ENCODE peak calls at places on chromosomes 5 and 9, in eight cellular contexts. N, U, H, T, B, W, C and S are unnamed samples.

GRCh38 chr5:154312571-154312970 is 122.0 kb downstream of the GALNT10 start:
- DNase-seq in N (no peak), W (no peak), U (no peak), H (no peak), C (no peak), B (no peak), T (no peak), S (no peak)

GRCh38 chr5:14665949-14666741 is 1.6 kb downstream of the OTULIN start:
- DNase-seq in T (no peak), H (peak; percentile 36), W (peak; percentile 29), U (no peak), B (peak; percentile 44), N (no peak), C (peak; percentile 30), S (no peak)

GRCh38 chr5:167528651-167529050 is 762.8 kb upstream of the WWC1 start:
- DNase-seq in C (no peak), W (peak; percentile 32), B (no peak), T (no peak), U (no peak), H (no peak), N (no peak), S (no peak)

GRCh38 chr9:137724114-137724445 is 105.3 kb downstream of the EHMT1 start:
- DNase-seq in H (no peak), T (no peak), B (peak; percentile 68), C (no peak), N (no peak), U (no peak), W (peak; percentile 59), S (no peak)

GRCh38 chr5:34411470-34412346 is 244.4 kb upstream of the RAI14 start:
- DNase-seq in U (no peak), B (no peak), H (no peak), T (no peak), N (no peak), C (no peak), W (peak; percentile 21), S (no peak)

GRCh38 chr9:126397056-126397455 is 70.4 kb downstream of the MVB12B start:
- DNase-seq in W (no peak), C (no peak), H (peak; percentile 65), B (no peak), T (no peak), U (no peak), N (no peak), S (no peak)

GRCh38 chr9:113372059-113372458 is 4.7 kb downstream of the HDHD3 start:
- DNase-seq in T (no peak), C (no peak), H (no peak), W (no peak), B (no peak), N (no peak), U (no peak), S (no peak)

GRCh38 chr9:127083133-127083532 is 39.3 kb downstream of the ANGPTL2 start:
- DNase-seq in C (no peak), T (no peak), N (no peak), U (no peak), B (no peak), H (no peak), W (no peak), S (no peak)

GRCh38 chr9:136619742-136620440 is 42.8 kb upstream of the EGFL7 start:
- DNase-seq in B (peak; percentile 92), C (peak; percentile 78), H (no peak), W (no peak), T (peak; percentile 82), N (no peak), U (peak; percentile 54), S (peak; percentile 78)

GRCh38 chr5:60382761-60383160 is 317.2 kb downstream of the DEPDC1B start:
- DNase-seq in T (no peak), H (no peak), B (peak; percentile 39), N (no peak), W (no peak), U (no peak), C (no peak), S (no peak)

GRCh38 chr9:115085773-115086377 is 32.1 kb downstream of the TNC start:
- DNase-seq in H (no peak), B (no peak), C (no peak), N (no peak), W (no peak), U (no peak), T (no peak), S (no peak)

GRCh38 chr5:145825751-145826180 is 9.4 kb downstream of the PRELID2 start:
- DNase-seq in H (no peak), C (no peak), B (peak; percentile 67), U (no peak), T (no peak), W (peak; percentile 59), N (no peak), S (no peak)

GRCh38 chr5:133818031-133818431 is 150.4 kb downstream of the C5orf15 start:
- DNase-seq in W (peak; percentile 27), U (peak; percentile 39), T (peak; percentile 81), N (peak; percentile 52), C (peak; percentile 81), B (no peak), H (no peak), S (no peak)

GRCh38 chr5:145495741-145496140 is 339.4 kb downstream of the PRELID2 start:
- DNase-seq in U (no peak), C (no peak), T (no peak), B (peak; percentile 93), H (no peak), W (no peak), N (no peak), S (no peak)

GRCh38 chr9:101628173-101628572 is 33.4 kb upstream of the PPP3R2 start:
- DNase-seq in N (no peak), W (no peak), U (no peak), C (no peak), B (no peak), T (no peak), H (no peak), S (no peak)

GRCh38 chr5:30392897-30393296 is 800.6 kb upstream of the CDH6 start:
- DNase-seq in C (no peak), W (no peak), B (no peak), T (no peak), H (no peak), N (no peak), U (no peak), S (no peak)

GRCh38 chr9:18056993-18057369 is 417.0 kb upstream of the ADAMTSL1 start:
- DNase-seq in U (no peak), C (no peak), W (no peak), B (no peak), H (no peak), T (no peak), N (no peak), S (no peak)

GRCh38 chr9:103444157-103444556 is 449.0 kb downstream of the CYLC2 start:
- DNase-seq in H (no peak), U (no peak), N (no peak), W (no peak), C (no peak), T (no peak), B (no peak), S (no peak)

GRCh38 chr9:86043999-86044398 is 55.4 kb downstream of the GOLM1 start:
- DNase-seq in W (peak; percentile 18), B (no peak), T (no peak), H (no peak), N (no peak), U (no peak), C (no peak), S (no peak)

DNA sequence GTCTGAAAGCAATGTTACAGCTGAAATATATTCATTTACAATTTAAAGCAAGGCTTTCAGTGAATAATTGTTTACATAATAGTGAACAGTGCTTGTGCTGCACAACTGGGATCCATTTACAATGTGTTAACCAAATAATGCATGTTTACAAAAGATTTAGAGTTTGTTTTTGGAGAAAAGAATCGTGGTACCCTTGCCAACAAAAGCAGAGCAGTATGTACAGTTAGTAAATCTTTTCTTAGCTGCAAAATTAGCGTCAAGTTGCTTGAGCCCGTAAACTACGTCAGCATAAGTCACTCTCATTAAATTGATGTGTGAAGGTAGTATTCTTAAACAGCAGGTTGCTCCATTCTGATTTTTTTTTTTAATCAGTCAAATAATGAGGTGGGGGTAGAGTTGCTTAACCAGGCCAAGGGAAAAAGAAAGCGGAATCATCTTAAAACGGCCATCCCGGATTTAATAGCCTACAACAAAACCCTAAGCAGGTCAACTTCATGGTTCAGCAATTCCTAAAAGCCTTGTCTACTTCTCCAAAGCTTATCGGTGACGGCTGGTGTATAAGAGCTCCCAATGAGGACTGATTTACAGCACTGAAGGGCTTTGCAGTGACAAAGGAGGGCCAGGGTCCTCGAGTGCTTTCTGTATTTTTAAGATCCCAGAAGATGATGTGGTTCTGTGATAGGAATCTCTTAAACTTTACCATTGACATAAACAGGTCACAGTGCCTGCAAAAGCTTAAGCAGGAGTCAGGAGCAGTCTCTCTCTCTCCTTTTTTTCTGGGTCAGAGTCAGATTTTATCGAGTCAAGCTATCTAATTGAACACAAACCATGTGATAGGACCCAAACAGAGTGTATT is 663.3 kb upstream of the ZNF608 start:
- DNase-seq in U (no peak), C (no peak), W (peak; percentile 92), T (no peak), B (peak; percentile 44), H (no peak), N (no peak), S (no peak)
- H3K4me1 ChIP-seq in U (peaks cover 51% of the 10 kb centered on the region), C (peaks cover 44% of the 10 kb centered on the region), W (peaks cover 71% of the 10 kb centered on the region), T (peaks cover 50% of the 10 kb centered on the region), B (peaks cover 11% of the 10 kb centered on the region), H (no peaks in the 10 kb centered on the region), N (peaks cover 3% of the 10 kb centered on the region), S (peaks cover 11% of the 10 kb centered on the region)

GRCh38 chr5:148255456-148255855 is 13.1 kb upstream of the SPINK13 start:
- DNase-seq in U (no peak), B (no peak), C (no peak), H (no peak), N (no peak), T (no peak), W (no peak), S (no peak)

GRCh38 chr5:148259288-148259687 is 9.3 kb upstream of the SPINK13 start:
- DNase-seq in T (no peak), N (no peak), W (no peak), U (no peak), H (no peak), C (no peak), B (no peak), S (no peak)

GRCh38 chr5:148261221-148261620 is 7.4 kb upstream of the SPINK13 start:
- DNase-seq in T (no peak), H (no peak), C (no peak), N (no peak), W (no peak), B (no peak), U (no peak), S (no peak)
- H3K4me1 ChIP-seq in T (no peaks in the 10 kb centered on the region), H (no peaks in the 10 kb centered on the region), C (no peaks in the 10 kb centered on the region), N (no peaks in the 10 kb centered on the region), W (no peaks in the 10 kb centered on the region), B (no peaks in the 10 kb centered on the region), U (no peaks in the 10 kb centered on the region), S (no peaks in the 10 kb centered on the region)

DNA sequence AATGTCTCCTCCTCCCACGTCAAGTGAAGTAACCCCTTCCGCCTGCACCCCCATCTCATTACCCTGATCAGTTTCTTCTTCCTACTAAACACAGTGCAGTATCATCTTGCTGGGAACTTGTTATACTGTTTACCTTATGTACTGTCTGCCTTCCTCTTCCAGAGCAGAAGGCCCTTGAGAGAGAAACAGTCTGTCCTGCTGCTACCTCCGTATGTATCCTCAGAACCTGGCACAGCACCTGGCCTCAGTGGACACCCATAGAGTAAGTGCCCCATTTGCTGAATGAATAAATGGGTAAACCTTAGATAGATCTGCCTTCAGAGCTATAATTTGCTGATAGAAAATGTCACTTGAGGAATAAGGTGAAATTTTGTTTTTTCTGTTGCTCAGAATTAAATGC is 223.0 kb upstream of the DAP start:
- DNase-seq in T (no peak), H (no peak), N (no peak), C (no peak), U (no peak), B (no peak), W (no peak), S (no peak)
- H3K4me1 ChIP-seq in T (peaks cover 5% of the 10 kb centered on the region), H (peaks cover 7% of the 10 kb centered on the region), N (no peaks in the 10 kb centered on the region), C (peaks cover 13% of the 10 kb centered on the region), U (peaks cover 12% of the 10 kb centered on the region), B (no peaks in the 10 kb centered on the region), W (peaks cover 3% of the 10 kb centered on the region), S (peaks cover under 1% of the 10 kb centered on the region)

GRCh38 chr5:139180850-139181785 is 17.1 kb downstream of the SIL1 start:
- DNase-seq in T (no peak), H (no peak), W (no peak), N (no peak), C (no peak), B (no peak), U (no peak), S (no peak)
- H3K4me1 ChIP-seq in T (peaks cover 69% of the 10 kb centered on the region), H (no peaks in the 10 kb centered on the region), W (peaks cover 30% of the 10 kb centered on the region), N (no peaks in the 10 kb centered on the region), C (peaks cover 75% of the 10 kb centered on the region), B (peaks cover 7% of the 10 kb centered on the region), U (peaks cover 79% of the 10 kb centered on the region), S (peaks cover 20% of the 10 kb centered on the region)